ENCODE peak calls at places on chromosomes 13 and 19, in nine cellular contexts. One of them, this sample, is unnamed.

GRCh38 chr19:47509973-47510372 is 4.9 kb downstream of the NAPA start:
- DNase-seq in mammary epithelial cell: peak; percentile 61
- DNase-seq in hepatocyte: no peak
- DNase-seq in SK-N-SH: no peak
- DNase-seq in HCT116: no peak
- DNase-seq in GM23248: peak; percentile 67
- DNase-seq in fibroblast of lung: no peak
- DNase-seq in mesendoderm: no peak
- DNase-seq in A549: no peak
- DNase-seq in this sample: no peak

GRCh38 chr19:30669329-30670010 is 297.3 kb downstream of the ZNF536 start:
- DNase-seq in A549: peak; percentile 61
- DNase-seq in mammary epithelial cell: peak; percentile 62
- DNase-seq in SK-N-SH: peak; percentile 83
- DNase-seq in HCT116: no peak
- DNase-seq in GM23248: peak; percentile 62
- DNase-seq in mesendoderm: peak; percentile 71
- DNase-seq in hepatocyte: peak; percentile 81
- DNase-seq in fibroblast of lung: peak; percentile 47
- DNase-seq in this sample: no peak

GRCh38 chr19:41323023-41323422 is 13.1 kb downstream of the CCDC97 start:
- DNase-seq in mammary epithelial cell: no peak
- DNase-seq in HCT116: no peak
- DNase-seq in GM23248: peak; percentile 58
- DNase-seq in mesendoderm: no peak
- DNase-seq in hepatocyte: peak; percentile 51
- DNase-seq in A549: no peak
- DNase-seq in fibroblast of lung: peak; percentile 88
- DNase-seq in SK-N-SH: no peak
- DNase-seq in this sample: peak; percentile 68

GRCh38 chr19:19451429-19452240 is 46.2 kb downstream of the GATAD2A start:
- DNase-seq in mesendoderm: no peak
- DNase-seq in HCT116: no peak
- DNase-seq in SK-N-SH: no peak
- DNase-seq in hepatocyte: no peak
- DNase-seq in mammary epithelial cell: no peak
- DNase-seq in GM23248: no peak
- DNase-seq in A549: no peak
- DNase-seq in fibroblast of lung: no peak
- DNase-seq in this sample: peak; percentile 51

GRCh38 chr13:112007191-112007590 is 59.8 kb upstream of the SOX1 start:
- DNase-seq in HCT116: no peak
- DNase-seq in GM23248: no peak
- DNase-seq in A549: no peak
- DNase-seq in hepatocyte: no peak
- DNase-seq in SK-N-SH: no peak
- DNase-seq in fibroblast of lung: no peak
- DNase-seq in mammary epithelial cell: no peak
- DNase-seq in mesendoderm: no peak
- DNase-seq in this sample: no peak

GRCh38 chr19:40604647-40605200 is 3.6 kb downstream of the LTBP4 start:
- DNase-seq in SK-N-SH: no peak
- DNase-seq in mammary epithelial cell: peak; percentile 41
- DNase-seq in GM23248: no peak
- DNase-seq in mesendoderm: no peak
- DNase-seq in hepatocyte: peak; percentile 47
- DNase-seq in HCT116: no peak
- DNase-seq in fibroblast of lung: no peak
- DNase-seq in A549: peak; percentile 66
- DNase-seq in this sample: no peak

GRCh38 chr13:110138009-110138699 is 168.8 kb downstream of the COL4A1 start:
- DNase-seq in mesendoderm: peak; percentile 77
- DNase-seq in A549: peak; percentile 66
- DNase-seq in mammary epithelial cell: peak; percentile 82
- DNase-seq in HCT116: peak; percentile 36
- DNase-seq in GM23248: peak; percentile 93
- DNase-seq in hepatocyte: peak; percentile 81
- DNase-seq in fibroblast of lung: peak; percentile 60
- DNase-seq in SK-N-SH: peak; percentile 79
- DNase-seq in this sample: peak; percentile 71

GRCh38 chr13:81058916-81059290 is 718.0 kb upstream of the SPRY2 start:
- DNase-seq in A549: no peak
- DNase-seq in fibroblast of lung: no peak
- DNase-seq in SK-N-SH: no peak
- DNase-seq in hepatocyte: no peak
- DNase-seq in mesendoderm: no peak
- DNase-seq in mammary epithelial cell: peak; percentile 66
- DNase-seq in GM23248: no peak
- DNase-seq in HCT116: no peak
- DNase-seq in this sample: peak; percentile 4

GRCh38 chr13:113112893-113113845 is 7.6 kb downstream of the F7 start:
- DNase-seq in hepatocyte: no peak
- DNase-seq in mammary epithelial cell: no peak
- DNase-seq in HCT116: no peak
- DNase-seq in SK-N-SH: no peak
- DNase-seq in fibroblast of lung: no peak
- DNase-seq in GM23248: no peak
- DNase-seq in A549: no peak
- DNase-seq in mesendoderm: no peak
- DNase-seq in this sample: no peak

GRCh38 chr13:42559057-42559456 is 14.9 kb upstream of the TNFSF11 start:
- DNase-seq in mammary epithelial cell: no peak
- DNase-seq in SK-N-SH: no peak
- DNase-seq in mesendoderm: no peak
- DNase-seq in A549: no peak
- DNase-seq in fibroblast of lung: no peak
- DNase-seq in hepatocyte: no peak
- DNase-seq in GM23248: no peak
- DNase-seq in HCT116: no peak
- DNase-seq in this sample: no peak

GRCh38 chr19:36605101-36605838 is at the start of gene ZNF382:
- DNase-seq in A549: no peak
- DNase-seq in mammary epithelial cell: peak; percentile 51
- DNase-seq in SK-N-SH: peak; percentile 99
- DNase-seq in HCT116: no peak
- DNase-seq in fibroblast of lung: peak; percentile 67
- DNase-seq in mesendoderm: peak; percentile 57
- DNase-seq in GM23248: peak; percentile 85
- DNase-seq in hepatocyte: peak; percentile 91
- DNase-seq in this sample: peak; percentile 46

DNA sequence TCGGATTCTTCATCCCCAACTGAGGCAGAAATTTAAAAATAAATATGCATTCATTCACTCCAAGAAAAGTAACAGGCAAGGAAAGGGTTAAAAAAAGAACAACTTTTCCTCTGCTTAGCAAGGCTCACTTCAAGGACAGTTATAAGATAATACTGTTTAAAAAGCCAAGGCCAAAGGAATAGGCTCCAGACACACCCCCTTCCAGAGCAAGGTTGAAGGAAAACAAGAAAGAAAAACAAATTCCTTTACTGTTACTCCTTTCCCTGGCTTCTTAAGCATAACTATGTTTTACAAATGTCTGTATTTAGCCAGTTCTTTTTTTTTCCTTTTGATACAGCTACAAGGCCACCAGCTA is 8.5 kb downstream of the SIGLEC11 start:
- DNase-seq in mesendoderm: no peak
- DNase-seq in hepatocyte: no peak
- DNase-seq in A549: no peak
- DNase-seq in GM23248: no peak
- DNase-seq in mammary epithelial cell: no peak
- DNase-seq in HCT116: no peak
- DNase-seq in SK-N-SH: no peak
- DNase-seq in fibroblast of lung: no peak
- DNase-seq in this sample: no peak
- H3K4me1 ChIP-seq in mesendoderm: no peaks in the 10 kb centered on the region
- H3K4me1 ChIP-seq in hepatocyte: peaks cover 37% of the 10 kb centered on the region
- H3K4me1 ChIP-seq in A549: no peaks in the 10 kb centered on the region
- H3K4me1 ChIP-seq in GM23248: no peaks in the 10 kb centered on the region
- H3K4me1 ChIP-seq in mammary epithelial cell: no peaks in the 10 kb centered on the region
- H3K4me1 ChIP-seq in HCT116: peaks cover 2% of the 10 kb centered on the region
- H3K4me1 ChIP-seq in SK-N-SH: no peaks in the 10 kb centered on the region
- H3K4me1 ChIP-seq in fibroblast of lung: peaks cover 5% of the 10 kb centered on the region
- H3K4me1 ChIP-seq in this sample: no peaks in the 10 kb centered on the region

DNA sequence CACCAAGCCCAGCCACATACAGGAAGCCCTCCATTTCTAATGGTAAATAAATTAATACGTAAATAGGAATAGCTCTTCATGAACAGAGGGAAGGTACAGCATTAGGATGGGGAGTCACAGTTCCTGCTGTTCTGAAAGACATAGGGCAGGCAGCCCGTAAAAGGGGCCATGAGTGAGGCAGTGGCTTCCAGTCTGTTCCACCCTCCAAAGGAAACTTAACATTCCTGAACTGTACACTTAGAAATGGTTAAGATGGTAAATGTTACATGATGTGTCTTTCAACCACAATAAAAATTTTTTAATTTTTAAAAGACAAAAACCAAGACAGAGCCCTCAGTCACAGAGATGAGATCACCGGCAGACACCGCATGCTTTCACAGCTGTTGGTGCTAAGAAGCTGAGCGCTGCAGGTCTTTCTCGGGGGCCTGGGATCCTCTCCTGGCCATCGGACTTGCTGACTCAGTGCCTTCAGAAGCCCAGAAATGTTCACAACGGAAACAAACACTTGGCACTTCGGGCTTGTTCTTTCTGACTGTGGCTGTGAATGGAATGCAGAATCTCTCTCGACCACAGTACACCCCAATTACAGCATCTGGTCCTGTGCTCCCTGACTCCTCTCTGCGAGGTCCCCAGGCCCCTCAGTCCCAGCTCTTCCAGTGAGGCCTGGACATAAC is 36.4 kb downstream of the EPS15L1 start:
- DNase-seq in A549: no peak
- DNase-seq in SK-N-SH: no peak
- DNase-seq in HCT116: no peak
- DNase-seq in GM23248: peak; percentile 92
- DNase-seq in hepatocyte: no peak
- DNase-seq in mammary epithelial cell: peak; percentile 64
- DNase-seq in mesendoderm: peak; percentile 57
- DNase-seq in fibroblast of lung: peak; percentile 92
- DNase-seq in this sample: peak; percentile 96
- H3K4me2 ChIP-seq in A549: no peak overlapping the region
- H3K4me2 ChIP-seq in SK-N-SH: peak overlapping the region; percentile 38
- H3K4me2 ChIP-seq in HCT116: no peak overlapping the region
- H3K4me2 ChIP-seq in GM23248: peak overlapping the region; percentile 27
- H3K4me2 ChIP-seq in hepatocyte: no peak overlapping the region
- H3K4me2 ChIP-seq in mammary epithelial cell: peak overlapping the region; percentile 44
- H3K4me2 ChIP-seq in mesendoderm: no peak overlapping the region
- H3K4me2 ChIP-seq in fibroblast of lung: peak overlapping the region; percentile 37
- H3K4me2 ChIP-seq in this sample: peak overlapping the region; percentile 80

GRCh38 chr13:99220199-99220931 is 19.7 kb downstream of the UBAC2 start:
- DNase-seq in fibroblast of lung: no peak
- DNase-seq in hepatocyte: no peak
- DNase-seq in GM23248: no peak
- DNase-seq in HCT116: no peak
- DNase-seq in mammary epithelial cell: no peak
- DNase-seq in mesendoderm: no peak
- DNase-seq in SK-N-SH: no peak
- DNase-seq in A549: no peak
- DNase-seq in this sample: no peak

GRCh38 chr13:99218969-99219368 is 18.3 kb downstream of the UBAC2 start:
- DNase-seq in mesendoderm: no peak
- DNase-seq in HCT116: no peak
- DNase-seq in SK-N-SH: no peak
- DNase-seq in hepatocyte: no peak
- DNase-seq in fibroblast of lung: no peak
- DNase-seq in GM23248: no peak
- DNase-seq in mammary epithelial cell: no peak
- DNase-seq in A549: no peak
- DNase-seq in this sample: no peak

GRCh38 chr13:99224019-99224418 is 23.4 kb downstream of the UBAC2 start:
- DNase-seq in mammary epithelial cell: no peak
- DNase-seq in HCT116: no peak
- DNase-seq in hepatocyte: no peak
- DNase-seq in mesendoderm: no peak
- DNase-seq in A549: no peak
- DNase-seq in GM23248: no peak
- DNase-seq in SK-N-SH: no peak
- DNase-seq in fibroblast of lung: no peak
- DNase-seq in this sample: no peak

GRCh38 chr13:99218545-99218944 is 17.9 kb downstream of the UBAC2 start:
- DNase-seq in hepatocyte: no peak
- DNase-seq in SK-N-SH: no peak
- DNase-seq in A549: no peak
- DNase-seq in GM23248: no peak
- DNase-seq in mammary epithelial cell: no peak
- DNase-seq in fibroblast of lung: no peak
- DNase-seq in mesendoderm: no peak
- DNase-seq in HCT116: no peak
- DNase-seq in this sample: peak; percentile 18

DNA sequence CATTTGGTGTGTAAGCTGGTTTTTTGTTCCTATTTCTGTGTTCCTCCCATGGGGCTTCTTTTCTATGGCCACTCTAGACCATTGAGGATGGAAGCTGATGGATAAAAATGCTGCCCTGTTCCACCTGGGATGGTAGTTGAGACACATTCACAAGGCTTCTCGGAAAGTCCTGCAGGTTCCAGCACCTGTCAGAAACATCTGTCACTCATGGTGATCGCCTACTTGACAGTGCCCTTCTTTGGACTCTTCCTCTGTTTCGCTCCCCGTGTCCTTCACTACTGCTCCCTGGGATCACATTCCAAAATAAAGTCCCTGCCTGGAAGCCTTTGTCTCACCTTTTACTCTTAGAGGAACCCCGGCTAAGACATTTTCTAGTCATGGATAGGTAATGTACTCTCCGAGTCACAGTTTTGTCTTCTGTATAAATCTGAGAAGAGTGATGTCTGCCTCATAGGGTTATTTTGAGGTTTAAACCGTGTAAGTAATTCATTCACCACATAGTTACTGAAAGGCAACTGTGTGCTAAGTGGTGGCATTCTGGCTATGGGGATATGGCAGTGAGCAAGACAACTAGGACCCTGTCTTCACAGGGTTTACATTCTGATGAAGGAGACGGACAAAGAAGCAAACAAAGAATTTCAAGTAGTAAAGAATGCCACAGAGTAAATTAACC is 21.0 kb downstream of the UBAC2 start:
- DNase-seq in SK-N-SH: no peak
- DNase-seq in GM23248: no peak
- DNase-seq in hepatocyte: no peak
- DNase-seq in A549: no peak
- DNase-seq in fibroblast of lung: no peak
- DNase-seq in HCT116: no peak
- DNase-seq in mesendoderm: no peak
- DNase-seq in mammary epithelial cell: no peak
- DNase-seq in this sample: no peak
- H3K4me1 ChIP-seq in SK-N-SH: peaks cover 10% of the 10 kb centered on the region
- H3K4me1 ChIP-seq in GM23248: no peaks in the 10 kb centered on the region
- H3K4me1 ChIP-seq in hepatocyte: peaks cover 4% of the 10 kb centered on the region
- H3K4me1 ChIP-seq in A549: peaks cover 7% of the 10 kb centered on the region
- H3K4me1 ChIP-seq in fibroblast of lung: no peaks in the 10 kb centered on the region
- H3K4me1 ChIP-seq in HCT116: no peaks in the 10 kb centered on the region
- H3K4me1 ChIP-seq in mesendoderm: no peaks in the 10 kb centered on the region
- H3K4me1 ChIP-seq in mammary epithelial cell: peaks cover 10% of the 10 kb centered on the region
- H3K4me1 ChIP-seq in this sample: peaks cover 10% of the 10 kb centered on the region

DNA sequence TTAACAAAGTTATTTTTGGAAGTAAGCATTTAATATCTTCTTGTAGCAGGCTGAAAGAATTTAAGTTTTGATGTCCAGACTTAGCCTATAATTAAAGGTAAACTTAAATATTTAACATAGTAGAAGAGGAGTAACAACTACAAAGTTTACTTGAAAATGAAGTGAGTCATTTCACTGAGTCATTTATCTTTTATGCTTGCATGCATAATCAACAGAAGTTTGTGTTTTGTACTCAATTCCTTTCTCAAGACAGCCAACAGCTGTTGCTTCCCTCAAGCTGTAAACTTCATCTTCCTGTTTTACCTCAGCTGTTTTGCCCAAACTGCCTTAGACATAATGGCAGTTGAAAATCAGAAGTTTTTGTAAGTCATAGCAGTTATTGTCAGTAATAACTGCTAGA is 58.0 kb downstream of the EDNRB start:
- DNase-seq in mesendoderm: no peak
- DNase-seq in GM23248: peak; percentile 82
- DNase-seq in fibroblast of lung: peak; percentile 90
- DNase-seq in mammary epithelial cell: no peak
- DNase-seq in HCT116: no peak
- DNase-seq in SK-N-SH: no peak
- DNase-seq in A549: no peak
- DNase-seq in hepatocyte: no peak
- DNase-seq in this sample: peak; percentile 80
- H3K4me2 ChIP-seq in mesendoderm: no peak overlapping the region
- H3K4me2 ChIP-seq in GM23248: peak overlapping the region; percentile 71
- H3K4me2 ChIP-seq in fibroblast of lung: peak overlapping the region; percentile 8
- H3K4me2 ChIP-seq in mammary epithelial cell: no peak overlapping the region
- H3K4me2 ChIP-seq in HCT116: no peak overlapping the region
- H3K4me2 ChIP-seq in SK-N-SH: no peak overlapping the region
- H3K4me2 ChIP-seq in A549: no peak overlapping the region
- H3K4me2 ChIP-seq in hepatocyte: no peak overlapping the region
- H3K4me2 ChIP-seq in this sample: no peak overlapping the region

This sample was measured in astrocyte.